ENCODE peak calls at places on chromosomes 13 and 19, in ten cellular contexts. One of them, this sample, is unnamed.

GRCh38 chr13:73521291-73521626 is 462.5 kb downstream of the KLF5 start:
- DNase-seq in CD8-positive, alpha-beta memory T cell: no peak
- DNase-seq in PC-3: no peak
- DNase-seq in spleen: no peak
- DNase-seq in tibial nerve: no peak
- DNase-seq in fibroblast of pulmonary artery: no peak
- DNase-seq in ovary: no peak
- DNase-seq in BE2C: no peak
- DNase-seq in A549: no peak
- DNase-seq in adrenal gland: no peak
- DNase-seq in this sample: no peak

GRCh38 chr19:55251296-55252081 is 7.3 kb downstream of the PPP6R1 start:
- DNase-seq in CD8-positive, alpha-beta memory T cell: no peak
- DNase-seq in PC-3: peak
- DNase-seq in spleen: peak
- DNase-seq in tibial nerve: no peak
- DNase-seq in fibroblast of pulmonary artery: peak
- DNase-seq in ovary: no peak
- DNase-seq in BE2C: no peak
- DNase-seq in A549: no peak
- DNase-seq in adrenal gland: no peak
- DNase-seq in this sample: peak

GRCh38 chr13:60000081-60000480 is 163.6 kb downstream of the DIAPH3 start:
- DNase-seq in CD8-positive, alpha-beta memory T cell: no peak
- DNase-seq in PC-3: no peak
- DNase-seq in spleen: no peak
- DNase-seq in tibial nerve: no peak
- DNase-seq in fibroblast of pulmonary artery: peak
- DNase-seq in ovary: no peak
- DNase-seq in BE2C: no peak
- DNase-seq in A549: no peak
- DNase-seq in adrenal gland: no peak
- DNase-seq in this sample: peak

GRCh38 chr13:109602356-109602755 is 184.0 kb downstream of the IRS2 start:
- DNase-seq in CD8-positive, alpha-beta memory T cell: no peak
- DNase-seq in PC-3: no peak
- DNase-seq in spleen: no peak
- DNase-seq in tibial nerve: no peak
- DNase-seq in fibroblast of pulmonary artery: no peak
- DNase-seq in ovary: no peak
- DNase-seq in BE2C: no peak
- DNase-seq in A549: no peak
- DNase-seq in adrenal gland: no peak
- DNase-seq in this sample: no peak

GRCh38 chr13:112648966-112649690 is 40.7 kb upstream of the ATP11A start:
- DNase-seq in CD8-positive, alpha-beta memory T cell: no peak
- DNase-seq in PC-3: no peak
- DNase-seq in spleen: no peak
- DNase-seq in tibial nerve: no peak
- DNase-seq in fibroblast of pulmonary artery: no peak
- DNase-seq in ovary: no peak
- DNase-seq in BE2C: no peak
- DNase-seq in A549: no peak
- DNase-seq in adrenal gland: no peak
- DNase-seq in this sample: no peak

GRCh38 chr13:30388401-30389283 is 33.7 kb upstream of the UBE2L5 start:
- DNase-seq in CD8-positive, alpha-beta memory T cell: no peak
- DNase-seq in PC-3: peak
- DNase-seq in spleen: no peak
- DNase-seq in tibial nerve: peak
- DNase-seq in fibroblast of pulmonary artery: peak
- DNase-seq in ovary: peak
- DNase-seq in BE2C: no peak
- DNase-seq in A549: no peak
- DNase-seq in adrenal gland: peak
- DNase-seq in this sample: no peak

GRCh38 chr19:5828661-5829566 is 10.6 kb downstream of the FUT6 start:
- DNase-seq in CD8-positive, alpha-beta memory T cell: no peak
- DNase-seq in PC-3: no peak
- DNase-seq in spleen: no peak
- DNase-seq in tibial nerve: no peak
- DNase-seq in fibroblast of pulmonary artery: peak
- DNase-seq in ovary: no peak
- DNase-seq in BE2C: peak
- DNase-seq in A549: no peak
- DNase-seq in adrenal gland: no peak
- DNase-seq in this sample: no peak

GRCh38 chr19:51107406-51108065 is 673 bp downstream of the CTU1 start:
- DNase-seq in CD8-positive, alpha-beta memory T cell: no peak
- DNase-seq in PC-3: peak
- DNase-seq in spleen: no peak
- DNase-seq in tibial nerve: peak
- DNase-seq in fibroblast of pulmonary artery: peak
- DNase-seq in ovary: no peak
- DNase-seq in BE2C: no peak
- DNase-seq in A549: no peak
- DNase-seq in adrenal gland: no peak
- DNase-seq in this sample: no peak

GRCh38 chr13:82458169-82458568 is 1424.1 kb downstream of the SLITRK1 start:
- DNase-seq in CD8-positive, alpha-beta memory T cell: no peak
- DNase-seq in PC-3: no peak
- DNase-seq in spleen: peak
- DNase-seq in tibial nerve: no peak
- DNase-seq in fibroblast of pulmonary artery: no peak
- DNase-seq in ovary: no peak
- DNase-seq in BE2C: no peak
- DNase-seq in A549: no peak
- DNase-seq in adrenal gland: no peak
- DNase-seq in this sample: no peak

GRCh38 chr19:13902993-13903555 is 2.8 kb downstream of the BRME1 start:
- DNase-seq in CD8-positive, alpha-beta memory T cell: no peak
- DNase-seq in PC-3: peak
- DNase-seq in spleen: no peak
- DNase-seq in tibial nerve: no peak
- DNase-seq in fibroblast of pulmonary artery: peak
- DNase-seq in ovary: no peak
- DNase-seq in BE2C: peak
- DNase-seq in A549: peak
- DNase-seq in adrenal gland: no peak
- DNase-seq in this sample: no peak

GRCh38 chr13:106567421-106568224 is at the start of gene ARGLU1:
- DNase-seq in CD8-positive, alpha-beta memory T cell: peak
- DNase-seq in PC-3: peak
- DNase-seq in spleen: peak
- DNase-seq in tibial nerve: peak
- DNase-seq in fibroblast of pulmonary artery: peak
- DNase-seq in ovary: peak
- DNase-seq in BE2C: peak
- DNase-seq in A549: peak
- DNase-seq in adrenal gland: peak
- DNase-seq in this sample: peak

GRCh38 chr13:106570354-106570822 is 2.5 kb upstream of the ARGLU1 start:
- DNase-seq in CD8-positive, alpha-beta memory T cell: no peak
- DNase-seq in PC-3: no peak
- DNase-seq in spleen: peak
- DNase-seq in tibial nerve: peak
- DNase-seq in fibroblast of pulmonary artery: peak
- DNase-seq in ovary: peak
- DNase-seq in BE2C: peak
- DNase-seq in A549: peak
- DNase-seq in adrenal gland: peak
- DNase-seq in this sample: peak

GRCh38 chr13:106568225-106569003 is 477 bp upstream of the ARGLU1 start:
- DNase-seq in CD8-positive, alpha-beta memory T cell: no peak
- DNase-seq in PC-3: no peak
- DNase-seq in spleen: no peak
- DNase-seq in tibial nerve: no peak
- DNase-seq in fibroblast of pulmonary artery: no peak
- DNase-seq in ovary: no peak
- DNase-seq in BE2C: no peak
- DNase-seq in A549: no peak
- DNase-seq in adrenal gland: no peak
- DNase-seq in this sample: no peak

GRCh38 chr13:106566682-106567420 is 1.1 kb downstream of the ARGLU1 start:
- DNase-seq in CD8-positive, alpha-beta memory T cell: peak
- DNase-seq in PC-3: peak
- DNase-seq in spleen: peak
- DNase-seq in tibial nerve: peak
- DNase-seq in fibroblast of pulmonary artery: peak
- DNase-seq in ovary: peak
- DNase-seq in BE2C: peak
- DNase-seq in A549: peak
- DNase-seq in adrenal gland: peak
- DNase-seq in this sample: no peak

DNA sequence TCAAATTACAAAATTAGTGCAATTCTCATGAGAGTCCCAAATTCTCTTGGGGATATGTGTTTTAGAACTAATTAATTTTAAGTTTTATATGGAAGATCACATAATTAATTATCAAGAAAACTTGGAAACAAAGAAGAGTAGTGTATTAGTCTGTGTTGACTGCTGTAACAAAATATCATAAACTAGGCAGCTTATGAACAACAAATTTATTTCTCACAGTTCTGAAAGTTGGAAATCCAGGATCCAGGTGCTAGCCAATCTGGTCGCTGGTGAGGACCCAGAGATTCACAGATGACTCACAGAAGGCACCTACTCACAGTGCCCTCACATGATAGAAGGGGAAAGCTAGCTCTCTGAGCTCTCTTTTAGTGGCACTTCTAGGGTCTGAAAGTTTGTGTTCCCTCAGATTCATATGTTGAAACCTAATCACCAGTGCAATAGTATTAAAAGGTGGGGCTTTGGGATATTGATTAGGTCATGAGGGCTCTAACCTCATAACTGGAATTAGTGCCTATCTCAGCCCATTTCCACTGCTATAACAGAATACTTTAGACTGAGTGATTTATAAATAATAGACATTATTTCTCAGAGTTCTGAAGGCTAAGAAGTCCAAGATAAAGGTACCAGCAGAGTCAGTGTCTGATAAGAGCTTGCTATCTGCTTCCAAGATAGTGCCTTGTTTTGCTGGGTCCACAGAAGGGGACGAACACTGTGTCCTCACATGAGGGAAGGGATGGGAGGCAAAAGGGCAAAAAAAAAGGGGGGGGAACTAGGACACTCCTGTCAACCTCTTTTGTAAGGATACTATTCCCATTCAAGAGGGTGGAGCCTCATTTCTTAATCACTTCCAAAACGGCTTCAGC is 1.5 kb upstream of the ARGLU1 start:
- DNase-seq in CD8-positive, alpha-beta memory T cell: no peak
- DNase-seq in PC-3: peak
- DNase-seq in spleen: no peak
- DNase-seq in tibial nerve: no peak
- DNase-seq in fibroblast of pulmonary artery: no peak
- DNase-seq in ovary: no peak
- DNase-seq in BE2C: no peak
- DNase-seq in A549: no peak
- DNase-seq in adrenal gland: no peak
- DNase-seq in this sample: no peak
- H3K4me3 ChIP-seq in CD8-positive, alpha-beta memory T cell: no peak
- H3K4me3 ChIP-seq in PC-3: no peak
- H3K4me3 ChIP-seq in spleen: no peak
- H3K4me3 ChIP-seq in tibial nerve: no peak
- H3K4me3 ChIP-seq in fibroblast of pulmonary artery: no peak
- H3K4me3 ChIP-seq in ovary: no peak
- H3K4me3 ChIP-seq in BE2C: peak
- H3K4me3 ChIP-seq in A549: peak
- H3K4me3 ChIP-seq in adrenal gland: no peak
- H3K4me3 ChIP-seq in this sample: peak

DNA sequence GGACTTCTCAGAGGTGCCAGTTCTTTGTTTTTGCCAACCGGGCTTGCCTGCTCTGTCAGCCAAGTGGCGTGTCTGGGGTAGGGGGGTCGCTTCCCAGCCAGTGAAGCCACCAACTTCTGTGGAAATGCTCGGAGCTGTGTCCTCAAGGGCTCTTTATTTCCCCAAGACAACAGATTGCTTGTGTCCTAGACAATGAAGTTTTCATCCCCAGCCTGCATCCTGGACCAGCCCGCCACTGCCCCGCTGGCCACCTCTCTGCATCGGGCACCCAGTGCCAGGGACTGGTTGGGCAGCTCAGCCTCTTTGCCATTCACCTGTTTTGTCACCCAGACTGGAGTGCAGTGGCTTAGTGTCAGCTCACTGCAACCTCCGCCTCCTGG is 3.7 kb downstream of the RAB11B start:
- DNase-seq in CD8-positive, alpha-beta memory T cell: no peak
- DNase-seq in PC-3: no peak
- DNase-seq in spleen: no peak
- DNase-seq in tibial nerve: no peak
- DNase-seq in fibroblast of pulmonary artery: no peak
- DNase-seq in ovary: no peak
- DNase-seq in BE2C: no peak
- DNase-seq in A549: no peak
- DNase-seq in adrenal gland: no peak
- DNase-seq in this sample: no peak
- H3K4me3 ChIP-seq in CD8-positive, alpha-beta memory T cell: no peak
- H3K4me3 ChIP-seq in PC-3: no peak
- H3K4me3 ChIP-seq in spleen: no peak
- H3K4me3 ChIP-seq in tibial nerve: no peak
- H3K4me3 ChIP-seq in fibroblast of pulmonary artery: no peak
- H3K4me3 ChIP-seq in ovary: no peak
- H3K4me3 ChIP-seq in BE2C: no peak
- H3K4me3 ChIP-seq in A549: no peak
- H3K4me3 ChIP-seq in adrenal gland: no peak
- H3K4me3 ChIP-seq in this sample: no peak

DNA sequence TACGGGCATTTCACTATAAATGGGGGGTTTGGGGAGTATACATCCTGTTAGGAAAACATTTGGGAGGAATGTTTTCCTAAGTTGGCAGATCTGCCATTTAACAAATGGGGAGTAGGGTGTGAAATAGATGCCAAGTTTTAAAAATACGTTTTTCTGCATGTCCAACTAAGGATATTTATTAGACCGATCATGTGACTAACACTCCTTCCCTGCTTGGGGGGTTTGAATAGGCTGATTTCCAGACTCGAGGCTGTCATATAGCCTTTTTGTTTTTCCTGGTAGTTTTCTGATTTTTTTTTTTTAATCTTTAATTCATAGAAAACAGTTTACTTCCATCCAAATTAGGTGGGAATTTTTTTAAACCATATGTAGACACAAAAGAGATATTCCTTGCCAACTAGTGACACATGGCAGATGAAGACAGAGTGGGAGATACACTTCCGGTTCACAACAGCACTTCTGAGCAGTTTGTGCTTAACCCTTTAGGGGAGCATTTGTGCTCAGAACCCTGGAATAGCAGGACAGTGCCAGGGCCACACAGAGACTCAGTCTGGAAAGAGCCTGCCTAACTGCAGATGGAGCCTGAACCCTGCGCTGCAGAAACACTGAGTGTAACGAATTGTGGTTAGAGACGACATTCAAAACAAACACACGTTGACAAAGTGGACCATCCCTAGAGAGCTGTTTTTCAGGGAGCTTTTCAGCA is 5.6 kb upstream of the GATAD2A start:
- DNase-seq in CD8-positive, alpha-beta memory T cell: peak
- DNase-seq in PC-3: no peak
- DNase-seq in spleen: peak
- DNase-seq in tibial nerve: no peak
- DNase-seq in fibroblast of pulmonary artery: peak
- DNase-seq in ovary: no peak
- DNase-seq in BE2C: no peak
- DNase-seq in A549: no peak
- DNase-seq in adrenal gland: no peak
- DNase-seq in this sample: no peak
- H3K4me3 ChIP-seq in CD8-positive, alpha-beta memory T cell: no peak
- H3K4me3 ChIP-seq in PC-3: no peak
- H3K4me3 ChIP-seq in spleen: no peak
- H3K4me3 ChIP-seq in tibial nerve: no peak
- H3K4me3 ChIP-seq in fibroblast of pulmonary artery: no peak
- H3K4me3 ChIP-seq in ovary: no peak
- H3K4me3 ChIP-seq in BE2C: no peak
- H3K4me3 ChIP-seq in A549: no peak
- H3K4me3 ChIP-seq in adrenal gland: no peak
- H3K4me3 ChIP-seq in this sample: no peak

GRCh38 chr13:21076265-21076653 is 14.9 kb upstream of the LATS2 start:
- DNase-seq in CD8-positive, alpha-beta memory T cell: no peak
- DNase-seq in PC-3: no peak
- DNase-seq in spleen: no peak
- DNase-seq in tibial nerve: no peak
- DNase-seq in fibroblast of pulmonary artery: no peak
- DNase-seq in ovary: peak
- DNase-seq in BE2C: no peak
- DNase-seq in A549: no peak
- DNase-seq in adrenal gland: no peak
- DNase-seq in this sample: no peak
- H3K4me3 ChIP-seq in CD8-positive, alpha-beta memory T cell: no peak
- H3K4me3 ChIP-seq in PC-3: no peak
- H3K4me3 ChIP-seq in spleen: no peak
- H3K4me3 ChIP-seq in tibial nerve: peak
- H3K4me3 ChIP-seq in fibroblast of pulmonary artery: no peak
- H3K4me3 ChIP-seq in ovary: peak
- H3K4me3 ChIP-seq in BE2C: no peak
- H3K4me3 ChIP-seq in A549: peak
- H3K4me3 ChIP-seq in adrenal gland: no peak
- H3K4me3 ChIP-seq in this sample: peak

This sample was measured in skeletal muscle cell.